ENCODE peak calls at places on chromosomes 16 and 17, in seven cellular contexts. D is NCI-H1105; V is activated naive CD4-positive, alpha-beta T cell; P is ELR; B is stimulated activated CD8-positive, alpha-beta memory T cell treated with anti-CD3 and anti-CD28 coated beads, Interleukin-4, amount 100 ng/mL, for 48 hours; Z is iPS-NIHi11; T is mucosa of gallbladder. H is an unnamed sample.

GRCh38 chr17:13727441-13728171 is 125.9 kb upstream of the HS3ST3A1 start:
- DNase-seq in D (no peak), V (no peak), P (peak), B (no peak), Z (no peak), T (no peak), H (no peak)

GRCh38 chr16:87459027-87459426 is 33.8 kb downstream of the ZCCHC14 start:
- DNase-seq in D (no peak), V (no peak), P (no peak), B (no peak), Z (no peak), T (no peak), H (no peak)

GRCh38 chr16:74756203-74756602 is 18.4 kb downstream of the FA2H start:
- DNase-seq in D (no peak), V (no peak), P (no peak), B (no peak), Z (no peak), T (no peak), H (no peak)

GRCh38 chr16:59342669-59343068 is 608.6 kb upstream of the GOT2 start:
- DNase-seq in D (no peak), V (no peak), P (no peak), B (no peak), Z (no peak), T (no peak), H (no peak)

GRCh38 chr16:73046484-73047214 is 1.3 kb downstream of the ZFHX3 start:
- DNase-seq in D (no peak), V (no peak), P (no peak), B (no peak), Z (no peak), T (no peak), H (no peak)

GRCh38 chr17:80805032-80805751 is 186.4 kb upstream of the CHMP6 start:
- DNase-seq in D (no peak), V (no peak), P (no peak), B (no peak), Z (no peak), T (no peak), H (no peak)

GRCh38 chr17:15404116-15404730 is 62.8 kb upstream of the TEKT3 start:
- DNase-seq in D (no peak), V (no peak), P (peak), B (no peak), Z (peak), T (no peak), H (no peak)

GRCh38 chr17:7139400-7139799 is 24.8 kb upstream of the ASGR2 start:
- DNase-seq in D (no peak), V (no peak), P (no peak), B (no peak), Z (no peak), T (no peak), H (no peak)

GRCh38 chr17:78342438-78343098 is 17.3 kb downstream of the SOCS3 start:
- DNase-seq in D (no peak), V (no peak), P (peak), B (no peak), Z (no peak), T (peak), H (no peak)

GRCh38 chr16:9850716-9851115 is 331.5 kb downstream of the GRIN2A start:
- DNase-seq in D (no peak), V (no peak), P (no peak), B (no peak), Z (no peak), T (no peak), H (no peak)

GRCh38 chr16:84716740-84717139 is 16.9 kb downstream of the USP10 start:
- DNase-seq in D (no peak), V (no peak), P (no peak), B (no peak), Z (no peak), T (no peak), H (no peak)

GRCh38 chr17:38730526-38731379 is 612 bp downstream of the CISD3 start:
- DNase-seq in D (peak), V (no peak), P (peak), B (peak), Z (peak), T (peak), H (no peak)

GRCh38 chr16:81530296-81530721 is 85.7 kb downstream of the CMIP start:
- DNase-seq in D (no peak), V (no peak), P (no peak), B (no peak), Z (no peak), T (no peak), H (no peak)